ENCODE peak calls at places on chromosomes 2 and 18, in four cellular contexts. One of them, this sample, is unnamed.

GRCh38 chr2:239700946-239701345 is 300.1 kb upstream of the HDAC4 start:
- DNase-seq in H9: no peak
- DNase-seq in glutamatergic neuron: no peak
- DNase-seq in fibroblast of lung: no peak
- DNase-seq in this sample: no peak

GRCh38 chr2:150403457-150403856 is 84.0 kb downstream of the RND3 start:
- DNase-seq in H9: no peak
- DNase-seq in glutamatergic neuron: no peak
- DNase-seq in fibroblast of lung: no peak
- DNase-seq in this sample: no peak

GRCh38 chr2:44200011-44200410 is 31.3 kb downstream of the PPM1B start:
- DNase-seq in H9: no peak
- DNase-seq in glutamatergic neuron: no peak
- DNase-seq in fibroblast of lung: no peak
- DNase-seq in this sample: no peak

GRCh38 chr2:228869601-228870264 is 401.4 kb downstream of the PID1 start:
- DNase-seq in H9: no peak
- DNase-seq in glutamatergic neuron: no peak
- DNase-seq in fibroblast of lung: no peak
- DNase-seq in this sample: no peak

GRCh38 chr2:142980246-142981068 is 103.0 kb downstream of the KYNU start:
- DNase-seq in H9: no peak
- DNase-seq in glutamatergic neuron: no peak
- DNase-seq in fibroblast of lung: peak; percentile 17
- DNase-seq in this sample: peak; percentile 31

GRCh38 chr2:212237350-212238095 is 301.1 kb downstream of the ERBB4 start:
- DNase-seq in H9: peak; percentile 60
- DNase-seq in glutamatergic neuron: peak; percentile 23
- DNase-seq in fibroblast of lung: no peak
- DNase-seq in this sample: no peak

GRCh38 chr2:17719562-17720371 is 33.8 kb downstream of the SMC6 start:
- DNase-seq in H9: no peak
- DNase-seq in glutamatergic neuron: no peak
- DNase-seq in fibroblast of lung: no peak
- DNase-seq in this sample: peak; percentile 4

GRCh38 chr2:114192362-114192761 is 250.1 kb upstream of the DPP10 start:
- DNase-seq in H9: no peak
- DNase-seq in glutamatergic neuron: no peak
- DNase-seq in fibroblast of lung: peak; percentile 2
- DNase-seq in this sample: no peak

GRCh38 chr18:60892441-60892840 is 440.8 kb upstream of the CDH20 start:
- DNase-seq in H9: no peak
- DNase-seq in glutamatergic neuron: no peak
- DNase-seq in fibroblast of lung: peak; percentile 50
- DNase-seq in this sample: no peak
- TF ChIP-seq CTCF in H9: no peak
- TF ChIP-seq CTCF in glutamatergic neuron: no peak
- TF ChIP-seq CTCF in fibroblast of lung: no peak
- TF ChIP-seq CTCF in this sample: no peak

GRCh38 chr18:26159353-26159752 is 25.7 kb downstream of the PSMA8 start:
- DNase-seq in H9: no peak
- DNase-seq in glutamatergic neuron: no peak
- DNase-seq in fibroblast of lung: no peak
- DNase-seq in this sample: no peak
- TF ChIP-seq CTCF in H9: peak; percentile 38
- TF ChIP-seq CTCF in glutamatergic neuron: peak; percentile 30
- TF ChIP-seq CTCF in fibroblast of lung: no peak
- TF ChIP-seq CTCF in this sample: peak; percentile 58

GRCh38 chr2:72934683-72935610 is 17.6 kb downstream of the EMX1 start:
- DNase-seq in H9: peak; percentile 69
- DNase-seq in glutamatergic neuron: no peak
- DNase-seq in fibroblast of lung: no peak
- DNase-seq in this sample: no peak
- TF ChIP-seq CTCF in H9: peak; percentile 71
- TF ChIP-seq CTCF in glutamatergic neuron: peak; percentile 21
- TF ChIP-seq CTCF in fibroblast of lung: no peak
- TF ChIP-seq CTCF in this sample: peak; percentile 71

DNA sequence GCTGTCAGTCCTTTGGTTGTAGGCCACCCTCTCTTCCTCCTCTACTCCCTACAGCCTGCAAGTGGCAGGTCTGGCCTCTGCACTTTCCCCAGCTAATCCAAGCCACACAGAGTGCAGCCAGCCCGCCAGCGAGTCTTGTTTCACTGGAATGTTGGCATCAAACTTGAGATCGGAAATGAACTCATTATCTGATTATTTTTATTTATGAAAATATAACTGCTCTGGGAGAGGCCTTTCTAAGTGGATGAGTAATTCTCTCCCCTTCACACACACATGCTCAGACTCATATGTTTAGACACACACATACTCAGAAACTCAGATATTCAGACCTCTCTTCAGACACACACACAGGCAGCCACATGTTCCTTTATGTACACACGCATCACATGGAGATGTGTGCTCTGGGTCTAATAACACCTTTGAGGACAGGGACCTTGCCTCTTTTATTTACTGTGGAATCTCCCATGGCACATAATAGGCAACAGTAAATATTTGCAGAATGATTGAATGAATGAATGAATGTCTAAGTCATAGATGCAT is 151.3 kb downstream of the ZFP36L2 start:
- DNase-seq in H9: no peak
- DNase-seq in glutamatergic neuron: no peak
- DNase-seq in fibroblast of lung: peak; percentile 99
- DNase-seq in this sample: peak; percentile 98
- TF ChIP-seq CTCF in H9: no peak
- TF ChIP-seq CTCF in glutamatergic neuron: no peak
- TF ChIP-seq CTCF in fibroblast of lung: no peak
- TF ChIP-seq CTCF in this sample: peak; percentile 27

DNA sequence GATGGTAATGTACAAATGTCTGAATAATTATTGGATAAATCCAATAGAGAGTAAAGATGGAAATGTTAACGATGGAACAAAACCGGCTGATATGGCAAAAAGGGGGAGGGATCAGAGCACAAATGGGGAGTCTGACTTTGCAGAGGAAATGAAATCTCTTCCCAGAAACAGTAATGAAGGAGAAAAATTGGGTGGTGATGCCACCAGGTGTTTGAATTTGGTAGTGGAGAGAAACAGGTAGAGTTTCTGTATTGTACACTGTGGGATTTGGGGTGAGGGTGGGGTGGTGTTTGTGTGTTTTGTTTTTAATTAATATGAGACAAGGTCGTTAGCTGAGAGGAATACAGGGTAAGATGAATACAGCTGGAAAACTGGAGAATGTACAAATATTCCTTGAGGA is 20.4 kb upstream of the XDH start:
- DNase-seq in H9: no peak
- DNase-seq in glutamatergic neuron: no peak
- DNase-seq in fibroblast of lung: peak; percentile 12
- DNase-seq in this sample: peak; percentile 19
- TF ChIP-seq CTCF in H9: peak; percentile 57
- TF ChIP-seq CTCF in glutamatergic neuron: no peak
- TF ChIP-seq CTCF in fibroblast of lung: peak; percentile 38
- TF ChIP-seq CTCF in this sample: peak; percentile 75

DNA sequence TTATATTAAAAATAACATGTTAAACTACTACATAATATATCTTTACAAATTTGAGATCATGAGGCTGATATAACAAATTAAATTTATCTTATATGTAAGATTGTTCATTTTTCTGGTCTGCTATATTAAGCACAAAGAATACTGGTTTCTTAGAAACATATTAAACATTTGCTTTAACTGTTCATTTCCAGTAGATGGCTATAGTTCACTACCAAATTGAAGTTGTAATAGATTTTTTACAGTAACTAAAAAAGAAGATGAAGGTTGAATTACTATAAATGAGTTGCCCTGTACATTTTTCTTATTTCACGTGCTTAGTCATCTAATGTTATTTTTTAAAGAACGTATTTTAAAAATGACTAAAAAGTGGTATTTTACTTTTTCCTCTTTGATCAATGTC is 57.0 kb downstream of the ZNF407 start:
- DNase-seq in H9: no peak
- DNase-seq in glutamatergic neuron: no peak
- DNase-seq in fibroblast of lung: peak; percentile 33
- DNase-seq in this sample: peak; percentile 33
- TF ChIP-seq CTCF in H9: no peak
- TF ChIP-seq CTCF in glutamatergic neuron: no peak
- TF ChIP-seq CTCF in fibroblast of lung: no peak
- TF ChIP-seq CTCF in this sample: peak; percentile 74

GRCh38 chr2:59774821-59775463 is 778.5 kb downstream of the BCL11A start:
- DNase-seq in H9: no peak
- DNase-seq in glutamatergic neuron: no peak
- DNase-seq in fibroblast of lung: no peak
- DNase-seq in this sample: no peak
- TF ChIP-seq CTCF in H9: peak; percentile 48
- TF ChIP-seq CTCF in glutamatergic neuron: peak; percentile 65
- TF ChIP-seq CTCF in fibroblast of lung: no peak
- TF ChIP-seq CTCF in this sample: no peak

DNA sequence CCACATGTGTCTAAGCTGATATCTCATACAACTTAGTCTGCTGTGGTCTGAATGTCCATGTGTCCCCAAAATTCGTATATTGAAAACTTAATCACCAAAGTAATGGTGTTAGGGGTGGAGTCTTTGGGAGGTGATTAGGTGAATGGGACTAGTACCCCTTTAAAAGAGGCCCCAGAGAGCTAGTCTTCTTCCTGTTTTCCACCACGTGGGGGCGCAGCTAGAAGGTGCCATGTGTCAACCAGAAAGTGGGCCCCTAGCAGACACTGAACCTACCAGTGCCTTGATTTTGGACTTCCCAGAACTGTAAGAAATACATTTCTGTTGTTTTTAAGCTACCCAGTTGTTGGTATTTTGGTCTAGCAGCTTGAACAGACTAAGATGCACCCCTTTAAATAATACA is 86.6 kb downstream of the ASB1 start:
- DNase-seq in H9: peak; percentile 68
- DNase-seq in glutamatergic neuron: peak; percentile 48
- DNase-seq in fibroblast of lung: peak; percentile 29
- DNase-seq in this sample: peak; percentile 56
- TF ChIP-seq CTCF in H9: peak; percentile 81
- TF ChIP-seq CTCF in glutamatergic neuron: peak; percentile 56
- TF ChIP-seq CTCF in fibroblast of lung: peak; percentile 42
- TF ChIP-seq CTCF in this sample: peak; percentile 89